ENCODE peak calls at places on chromosome 4, in nine cellular contexts. H is suprapubic skin, J is pancreas, F is mesenchymal stem cell, W is cardiac muscle cell, X is hepatocyte, Y is tibial nerve, Q is prostate gland, T is psoas muscle. D is an unnamed sample.

GRCh38 chr4:41363384-41363981 is 106.8 kb downstream of the UCHL1 start:
- DNase-seq in H (no peak), J (no peak), F (peak; percentile 53), W (peak; percentile 42), X (no peak), Y (no peak), Q (peak; percentile 50), T (peak; percentile 74), D (peak; percentile 61)

GRCh38 chr4:48944659-48945290 is 38.2 kb upstream of the OCIAD2 start:
- DNase-seq in H (no peak), J (no peak), F (no peak), W (no peak), X (no peak), Y (no peak), Q (no peak), T (no peak), D (peak; percentile 84)

GRCh38 chr4:173494013-173494970 is 35.7 kb downstream of the HAND2 start:
- DNase-seq in H (no peak), J (peak; percentile 56), F (peak; percentile 65), W (peak; percentile 71), X (peak; percentile 83), Y (peak; percentile 55), Q (peak; percentile 47), T (no peak), D (peak; percentile 89)

GRCh38 chr4:98939892-98940298 is 11.0 kb upstream of the EIF4E start:
- DNase-seq in H (no peak), J (no peak), F (peak; percentile 76), W (peak; percentile 85), X (peak; percentile 75), Y (peak; percentile 36), Q (peak; percentile 8), T (no peak), D (peak; percentile 55)

GRCh38 chr4:129526812-129527211 is 430.9 kb downstream of the C4orf33 start:
- DNase-seq in H (no peak), J (no peak), F (no peak), W (peak; percentile 39), X (no peak), Y (no peak), Q (no peak), T (no peak), D (no peak)

GRCh38 chr4:56544573-56545131 is 39.1 kb downstream of the ARL9 start:
- DNase-seq in H (peak; percentile 87), J (peak; percentile 86), F (peak; percentile 85), W (peak; percentile 87), X (peak; percentile 93), Y (peak; percentile 73), Q (peak; percentile 63), T (peak; percentile 89), D (peak; percentile 97)

GRCh38 chr4:112894480-112894879 is 155.0 kb upstream of the ANK2 start:
- DNase-seq in H (no peak), J (no peak), F (no peak), W (no peak), X (no peak), Y (no peak), Q (no peak), T (no peak), D (no peak)

GRCh38 chr4:149993030-149993429 is 85.2 kb upstream of the DCLK2 start:
- DNase-seq in H (no peak), J (no peak), F (no peak), W (no peak), X (no peak), Y (no peak), Q (no peak), T (no peak), D (no peak)

GRCh38 chr4:48247142-48247877 is 22.3 kb downstream of the TEC start:
- DNase-seq in H (no peak), J (no peak), F (no peak), W (peak; percentile 72), X (no peak), Y (no peak), Q (no peak), T (no peak), D (no peak)

GRCh38 chr4:65670331-65671031 is at the start of gene EPHA5:
- DNase-seq in H (peak; percentile 79), J (peak; percentile 56), F (peak; percentile 83), W (peak; percentile 90), X (peak; percentile 79), Y (peak; percentile 58), Q (peak; percentile 69), T (peak; percentile 55), D (peak; percentile 94)

GRCh38 chr4:126604273-126604867 is 1028.4 kb upstream of the INTU start:
- DNase-seq in H (no peak), J (no peak), F (peak; percentile 56), W (peak; percentile 65), X (peak; percentile 62), Y (peak; percentile 53), Q (no peak), T (no peak), D (no peak)

GRCh38 chr4:129394635-129395034 is 298.7 kb downstream of the C4orf33 start:
- DNase-seq in H (no peak), J (no peak), F (no peak), W (no peak), X (no peak), Y (no peak), Q (no peak), T (no peak), D (no peak)

GRCh38 chr4:76601791-76602190 is 166.8 kb downstream of the SHROOM3 start:
- DNase-seq in H (no peak), J (no peak), F (peak; percentile 61), W (peak; percentile 84), X (no peak), Y (no peak), Q (no peak), T (no peak), D (no peak)

GRCh38 chr4:38800366-38800765 is 4.2 kb downstream of the TLR1 start:
- DNase-seq in H (no peak), J (no peak), F (no peak), W (no peak), X (no peak), Y (no peak), Q (no peak), T (no peak), D (no peak)
- H3K36me3 ChIP-seq in H (peaks cover 11% of the 10 kb centered on the region), J (peaks cover 10% of the 10 kb centered on the region), F (no peaks in the 10 kb centered on the region), W (no peaks in the 10 kb centered on the region), X (no peaks in the 10 kb centered on the region), Y (peaks cover 76% of the 10 kb centered on the region), Q (no peaks in the 10 kb centered on the region), T (no peaks in the 10 kb centered on the region), D (no peaks in the 10 kb centered on the region)

GRCh38 chr4:94413085-94413685 is 38.6 kb upstream of the PDLIM5 start:
- DNase-seq in H (no peak), J (no peak), F (peak; percentile 55), W (no peak), X (no peak), Y (no peak), Q (no peak), T (no peak), D (no peak)

GRCh38 chr4:94409947-94410346 is 41.8 kb upstream of the PDLIM5 start:
- DNase-seq in H (no peak), J (no peak), F (peak; percentile 16), W (no peak), X (no peak), Y (no peak), Q (no peak), T (no peak), D (no peak)

GRCh38 chr4:94410678-94411206 is 41.0 kb upstream of the PDLIM5 start:
- DNase-seq in H (peak; percentile 70), J (no peak), F (peak; percentile 83), W (peak; percentile 96), X (peak; percentile 8), Y (peak; percentile 70), Q (peak; percentile 26), T (peak; percentile 89), D (no peak)

GRCh38 chr4:94412019-94413017 is 39.4 kb upstream of the PDLIM5 start:
- DNase-seq in H (no peak), J (peak; percentile 18), F (peak; percentile 69), W (peak; percentile 93), X (peak; percentile 38), Y (no peak), Q (peak; percentile 8), T (no peak), D (no peak)

DNA sequence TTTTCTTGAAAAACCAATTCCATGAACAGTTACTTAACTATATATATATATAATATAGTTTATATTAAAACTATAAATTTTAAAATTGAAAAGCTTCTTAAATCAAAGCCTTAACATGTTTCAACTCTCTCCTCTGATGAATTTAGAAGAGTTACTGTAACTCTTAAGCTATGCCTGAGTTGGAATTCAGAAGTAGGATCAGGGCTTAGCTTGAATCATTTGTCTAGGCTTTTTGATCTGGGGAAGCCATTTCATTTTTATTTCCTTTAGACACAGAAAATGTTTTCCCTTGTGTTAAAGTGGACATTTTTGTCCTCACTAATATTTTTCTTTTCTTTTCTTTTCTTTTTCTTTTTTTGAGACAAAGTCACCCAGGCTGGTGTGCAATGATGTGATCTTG is 40.4 kb upstream of the PDLIM5 start:
- DNase-seq in H (no peak), J (no peak), F (no peak), W (no peak), X (no peak), Y (no peak), Q (no peak), T (no peak), D (no peak)
- H3K4me1 ChIP-seq in H (peaks cover 11% of the 10 kb centered on the region), J (no peaks in the 10 kb centered on the region), F (no peaks in the 10 kb centered on the region), W (peaks cover 72% of the 10 kb centered on the region), X (peaks cover 18% of the 10 kb centered on the region), Y (no peaks in the 10 kb centered on the region), Q (no peaks in the 10 kb centered on the region), T (peaks cover 38% of the 10 kb centered on the region), D (peaks cover 7% of the 10 kb centered on the region)

DNA sequence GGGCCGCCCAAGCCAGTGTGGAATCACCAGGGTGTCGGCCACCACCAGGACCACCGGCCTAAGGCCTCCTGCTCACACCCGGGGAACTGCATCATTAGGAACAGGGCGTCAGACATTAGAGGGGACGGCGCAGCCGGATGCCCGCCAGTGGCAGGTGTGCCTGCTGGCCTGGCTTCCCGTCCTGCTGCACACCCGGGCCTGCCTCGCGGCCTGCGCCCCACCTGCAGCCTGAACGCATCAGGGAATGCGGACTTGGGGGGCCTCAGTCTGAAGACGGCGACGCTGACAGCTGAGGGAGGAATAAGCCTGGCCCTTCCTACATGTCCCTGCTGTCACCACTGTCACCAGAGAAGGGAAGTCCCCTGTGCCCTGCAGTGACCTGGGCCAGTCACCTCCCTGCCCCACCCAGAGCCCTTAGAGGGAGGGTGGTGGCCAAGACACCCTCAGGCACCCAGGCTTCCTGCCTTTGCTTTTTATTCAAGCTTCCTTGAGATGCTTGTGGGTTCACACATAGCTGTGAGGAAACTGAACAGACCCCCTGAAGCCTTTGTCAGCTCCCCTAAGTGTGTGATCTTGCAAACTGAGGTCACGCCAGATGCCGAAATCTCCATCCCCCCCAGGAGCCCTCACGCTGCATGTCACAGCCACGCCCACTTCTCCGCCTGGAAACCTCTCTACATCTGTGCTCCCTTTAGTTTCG is 3.2 kb downstream of the DGKQ start:
- DNase-seq in H (no peak), J (no peak), F (no peak), W (no peak), X (no peak), Y (no peak), Q (no peak), T (no peak), D (peak; percentile 80)
- H3K36me3 ChIP-seq in H (peaks cover 20% of the 10 kb centered on the region), J (peaks cover 8% of the 10 kb centered on the region), F (peaks cover 51% of the 10 kb centered on the region), W (no peaks in the 10 kb centered on the region), X (no peaks in the 10 kb centered on the region), Y (peaks cover 26% of the 10 kb centered on the region), Q (no peaks in the 10 kb centered on the region), T (peaks cover 14% of the 10 kb centered on the region), D (no peaks in the 10 kb centered on the region)

GRCh38 chr4:153542835-153543234 is 76.7 kb downstream of the TMEM131L start:
- DNase-seq in H (no peak), J (no peak), F (no peak), W (no peak), X (no peak), Y (no peak), Q (no peak), T (no peak), D (peak; percentile 71)
- H3K4me1 ChIP-seq in H (peaks cover 11% of the 10 kb centered on the region), J (peaks cover 26% of the 10 kb centered on the region), F (peaks cover 3% of the 10 kb centered on the region), W (peaks cover 5% of the 10 kb centered on the region), X (peaks cover 2% of the 10 kb centered on the region), Y (no peaks in the 10 kb centered on the region), Q (no peaks in the 10 kb centered on the region), T (peaks cover 42% of the 10 kb centered on the region), D (peaks cover 3% of the 10 kb centered on the region)

GRCh38 chr4:80586716-80587115 is 251.2 kb downstream of the CFAP299 start:
- DNase-seq in H (no peak), J (no peak), F (no peak), W (no peak), X (no peak), Y (no peak), Q (no peak), T (no peak), D (no peak)
- H3K36me3 ChIP-seq in H (no peaks in the 10 kb centered on the region), J (no peaks in the 10 kb centered on the region), F (no peaks in the 10 kb centered on the region), W (no peaks in the 10 kb centered on the region), X (no peaks in the 10 kb centered on the region), Y (no peaks in the 10 kb centered on the region), Q (no peaks in the 10 kb centered on the region), T (no peaks in the 10 kb centered on the region), D (no peaks in the 10 kb centered on the region)

D was measured in endodermal cell.